ENCODE peak calls at places on chromosome 9, in six cellular contexts. K is HCT116, Y is K562, B is H1, I is GM12878, E is HepG2. V is an unnamed sample.

GRCh38 chr9:84357235-84357634 is 16.7 kb upstream of the SLC28A3 start:
- DNase-seq in K (no peak), Y (no peak), B (no peak), I (no peak), E (no peak), V (no peak)

GRCh38 chr9:121399883-121400607 is 30.0 kb upstream of the STOM start:
- DNase-seq in K (peak; percentile 74), Y (peak; percentile 77), B (no peak), I (peak; percentile 26), E (peak; percentile 69), V (peak; percentile 58)

GRCh38 chr9:112559629-112560413 is 73.2 kb downstream of the KIAA1958 start:
- DNase-seq in K (no peak), Y (peak; percentile 84), B (no peak), I (no peak), E (no peak), V (no peak)

GRCh38 chr9:117387422-117387821 is 27.4 kb downstream of the ASTN2 start:
- DNase-seq in K (no peak), Y (no peak), B (no peak), I (no peak), E (no peak), V (no peak)

GRCh38 chr9:91676042-91676441 is 252.4 kb upstream of the NFIL3 start:
- DNase-seq in K (peak; percentile 18), Y (peak; percentile 25), B (no peak), I (peak; percentile 3), E (peak; percentile 15), V (no peak)

GRCh38 chr9:96514108-96514824 is 64.3 kb downstream of the HABP4 start:
- DNase-seq in K (no peak), Y (no peak), B (no peak), I (no peak), E (no peak), V (no peak)

GRCh38 chr9:35549466-35549865 is 55.6 kb upstream of the TESK1 start:
- DNase-seq in K (no peak), Y (no peak), B (no peak), I (no peak), E (no peak), V (no peak)

GRCh38 chr9:76215066-76215465 is 179.2 kb downstream of the RFK start:
- DNase-seq in K (no peak), Y (no peak), B (no peak), I (no peak), E (no peak), V (no peak)

GRCh38 chr9:92158097-92158601 is 42.9 kb upstream of the SPTLC1 start:
- DNase-seq in K (no peak), Y (no peak), B (no peak), I (no peak), E (no peak), V (no peak)

GRCh38 chr9:105216440-105217178 is 27.8 kb upstream of the SLC44A1 start:
- DNase-seq in K (no peak), Y (no peak), B (no peak), I (no peak), E (peak; percentile 40), V (no peak)

GRCh38 chr9:72733896-72734295 is 212.5 kb downstream of the TMC1 start:
- DNase-seq in K (no peak), Y (no peak), B (no peak), I (no peak), E (no peak), V (no peak)

GRCh38 chr9:14978022-14979000 is 68.1 kb upstream of the FREM1 start:
- DNase-seq in K (no peak), Y (no peak), B (no peak), I (no peak), E (no peak), V (no peak)

GRCh38 chr9:83472764-83473163 is 65.4 kb downstream of the FRMD3 start:
- DNase-seq in K (no peak), Y (no peak), B (no peak), I (no peak), E (no peak), V (no peak)

GRCh38 chr9:10700266-10700665 is 87.5 kb upstream of the PTPRD start:
- DNase-seq in K (no peak), Y (no peak), B (no peak), I (no peak), E (no peak), V (no peak)

GRCh38 chr9:36029765-36030528 is 6.8 kb upstream of the RECK start:
- DNase-seq in K (no peak), Y (no peak), B (no peak), I (no peak), E (no peak), V (no peak)

GRCh38 chr9:137354845-137355420 is 52.9 kb upstream of the NRARP start:
- DNase-seq in K (no peak), Y (no peak), B (no peak), I (no peak), E (no peak), V (no peak)

GRCh38 chr9:76415154-76415553 is 20.9 kb upstream of the RFK start:
- DNase-seq in K (no peak), Y (no peak), B (no peak), I (no peak), E (no peak), V (no peak)

GRCh38 chr9:127384901-127385300 is 12.1 kb upstream of the SLC2A8 start:
- DNase-seq in K (no peak), Y (no peak), B (no peak), I (no peak), E (no peak), V (no peak)

GRCh38 chr9:81207651-81208050 is 481.7 kb downstream of the TLE1 start:
- DNase-seq in K (no peak), Y (no peak), B (no peak), I (no peak), E (no peak), V (no peak)

GRCh38 chr9:23441275-23441674 is 384.8 kb downstream of the ELAVL2 start:
- DNase-seq in K (no peak), Y (no peak), B (no peak), I (no peak), E (no peak), V (no peak)

GRCh38 chr9:110583237-110583636 is 3.7 kb upstream of the SVEP1 start:
- DNase-seq in K (no peak), Y (no peak), B (no peak), I (no peak), E (no peak), V (no peak)

DNA sequence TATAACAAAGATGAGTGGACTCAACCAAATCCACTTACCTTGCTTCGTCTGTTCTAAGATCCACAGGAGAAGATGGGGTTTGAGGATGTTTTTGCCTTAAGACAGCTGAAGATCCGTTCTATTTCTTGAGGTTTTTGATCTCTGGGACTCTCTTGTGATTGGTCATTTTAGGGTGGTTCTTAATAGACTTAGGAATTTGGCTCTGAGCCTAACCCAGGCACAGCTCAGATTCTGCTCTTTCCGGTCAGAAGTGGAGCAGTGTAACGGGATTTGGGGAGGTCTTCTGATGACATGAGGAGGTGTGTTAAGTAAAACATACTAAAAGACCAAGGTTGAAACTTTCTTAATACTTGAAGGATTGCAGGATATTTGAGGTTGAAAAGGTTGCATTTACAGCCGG is 166.9 kb downstream of the DMRT2 start:
- DNase-seq in K (no peak), Y (no peak), B (no peak), I (no peak), E (no peak), V (no peak)
- TF ChIP-seq ZNF274 in K (no peak), Y (no peak), B (no peak), I (no peak), E (no peak), V (no peak)

GRCh38 chr9:133477461-133477860 is 1.4 kb downstream of the SLC2A6 start:
- DNase-seq in K (no peak), Y (no peak), B (no peak), I (no peak), E (no peak), V (no peak)
- H3K9ac ChIP-seq in K (no peak overlapping the region), Y (no peak overlapping the region), B (no peak overlapping the region), I (peak overlapping the region; percentile 74), E (no peak overlapping the region), V (peak overlapping the region; percentile 73)

GRCh38 chr9:124479371-124479770 is 27.8 kb downstream of the NR5A1 start:
- DNase-seq in K (no peak), Y (no peak), B (no peak), I (no peak), E (no peak), V (no peak)

GRCh38 chr9:124475868-124476690 is 25.8 kb downstream of the ADGRD2 start:
- DNase-seq in K (no peak), Y (no peak), B (no peak), I (no peak), E (no peak), V (no peak)

GRCh38 chr9:124478014-124478753 is 27.9 kb downstream of the ADGRD2 start:
- DNase-seq in K (no peak), Y (no peak), B (no peak), I (no peak), E (no peak), V (no peak)

GRCh38 chr9:124475158-124475867 is 25.1 kb downstream of the ADGRD2 start:
- DNase-seq in K (no peak), Y (no peak), B (no peak), I (no peak), E (no peak), V (peak; percentile 47)

DNA sequence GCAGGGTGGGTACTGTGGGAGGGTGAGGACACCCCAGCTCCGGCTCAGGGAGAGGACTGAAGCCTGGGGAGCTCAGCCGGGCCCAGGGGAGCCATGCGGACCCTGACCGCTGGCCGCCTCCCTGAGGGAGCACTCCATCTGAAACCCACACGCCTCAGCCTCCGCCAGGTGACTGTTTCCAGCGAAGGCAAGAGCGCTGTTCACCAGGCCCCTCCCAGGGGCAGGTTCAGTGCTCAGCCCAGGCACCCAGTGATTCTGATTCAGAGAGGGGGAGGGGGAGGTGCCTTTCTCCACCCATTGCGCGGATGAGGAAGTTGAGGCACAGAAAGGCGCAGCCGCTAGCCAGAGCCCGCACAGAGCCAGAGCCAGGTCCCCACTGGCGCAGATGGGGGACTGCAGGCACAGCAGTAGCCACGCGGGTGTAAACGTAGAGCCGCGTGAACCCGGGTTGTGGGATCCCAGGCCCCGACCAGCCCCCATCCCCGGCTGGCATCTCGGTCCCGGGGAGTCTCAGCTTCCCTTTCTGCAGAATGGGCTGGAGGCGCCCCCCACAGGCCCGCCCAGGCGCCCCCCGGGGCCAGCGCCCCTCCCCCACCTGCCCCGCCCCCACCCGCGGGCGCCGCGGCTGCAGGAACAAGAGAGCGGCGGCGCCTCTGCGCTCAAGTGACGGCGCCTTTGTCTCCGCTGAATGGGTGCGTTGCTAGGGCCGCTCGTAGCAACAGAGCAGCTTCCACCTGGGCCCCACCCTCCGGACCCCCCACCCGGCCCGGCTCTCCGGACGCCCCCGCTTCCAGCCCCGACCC is 27.2 kb downstream of the ADGRD2 start:
- DNase-seq in K (no peak), Y (peak; percentile 37), B (no peak), I (no peak), E (no peak), V (no peak)
- TF ChIP-seq ZNF274 in K (no peak), Y (no peak), B (no peak), I (no peak), E (no peak), V (no peak)

DNA sequence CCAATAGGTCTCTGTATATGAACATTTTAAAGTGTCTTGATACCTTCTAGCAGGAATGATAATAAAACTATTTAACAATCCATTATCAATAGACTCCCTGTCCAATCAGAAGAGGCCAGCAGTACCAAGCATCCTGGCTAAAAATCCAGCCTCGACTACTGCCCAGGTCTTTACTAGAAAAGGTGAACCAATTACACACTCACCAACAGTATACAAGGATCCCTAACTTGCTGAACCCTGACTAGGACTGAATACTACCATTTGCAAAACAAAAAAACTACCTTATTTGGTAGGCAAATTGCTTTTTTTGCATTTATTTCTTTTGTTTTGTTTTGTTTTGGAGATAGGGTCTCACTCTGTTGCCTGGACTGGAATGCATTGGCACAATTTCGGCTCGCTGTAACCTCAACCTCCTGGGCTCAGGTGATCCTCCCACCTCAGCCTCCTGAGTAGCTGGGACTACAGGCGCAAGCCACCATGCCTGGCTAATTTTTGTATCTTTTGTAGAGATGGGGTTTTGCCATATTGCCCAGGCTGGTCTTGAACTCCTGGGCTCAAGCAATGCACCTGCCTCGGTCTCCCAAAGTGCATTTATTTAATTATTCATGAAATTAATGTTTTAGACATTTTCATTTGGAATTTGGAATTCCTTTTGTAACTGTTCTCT is 27.5 kb downstream of the FNBP1 start:
- DNase-seq in K (no peak), Y (no peak), B (no peak), I (no peak), E (no peak), V (no peak)
- H3K9ac ChIP-seq in K (no peak overlapping the region), Y (no peak overlapping the region), B (no peak overlapping the region), I (no peak overlapping the region), E (no peak overlapping the region), V (no peak overlapping the region)

V was measured in NT2/D1.